ENCODE peak calls at places on chromosome 12, in four cellular contexts. B is A549, F is GM12878, D is HepG2. A is an unnamed sample.

GRCh38 chr12:6647083-6647604 is at the start of gene ACRBP:
- DNase-seq in D (no peak), B (no peak), F (no peak), A (no peak)

GRCh38 chr12:115722181-115722580 is 555.3 kb downstream of the MED13L start:
- DNase-seq in F (no peak), B (no peak), D (no peak), A (no peak)

GRCh38 chr12:116674643-116675183 is 63.2 kb downstream of the SPRING1 start:
- DNase-seq in B (no peak), F (no peak), D (no peak), A (no peak)

GRCh38 chr12:28456934-28457710 is 266.9 kb downstream of the CCDC91 start:
- DNase-seq in B (no peak), D (no peak), F (no peak), A (no peak)

GRCh38 chr12:85920324-85920947 is 46.3 kb downstream of the NTS start:
- DNase-seq in F (no peak), B (no peak), D (peak; percentile 12), A (peak; percentile 32)

GRCh38 chr12:10362828-10363664 is 26.8 kb downstream of the KLRK1 start:
- DNase-seq in F (peak; percentile 35), D (no peak), B (no peak), A (no peak)

GRCh38 chr12:71195338-71195896 is 37.6 kb upstream of the TSPAN8 start:
- DNase-seq in B (no peak), F (no peak), D (no peak), A (no peak)

GRCh38 chr12:129201029-129201428 is 347.8 kb downstream of the GLT1D1 start:
- DNase-seq in F (no peak), B (no peak), D (no peak), A (no peak)

GRCh38 chr12:3420693-3421092 is 70.3 kb upstream of the PRMT8 start:
- DNase-seq in D (no peak), B (no peak), F (no peak), A (no peak)

GRCh38 chr12:26113194-26113654 is 11.6 kb downstream of the BHLHE41 start:
- DNase-seq in B (no peak), F (no peak), D (no peak), A (no peak)

GRCh38 chr12:47377414-47378221 is 297.9 kb upstream of the AMIGO2 start:
- DNase-seq in F (no peak), B (peak; percentile 90), D (no peak), A (no peak)

GRCh38 chr12:52235001-52235760 is 2.1 kb downstream of the KRT7 start:
- DNase-seq in D (no peak), B (no peak), F (no peak), A (peak; percentile 16)

GRCh38 chr12:9868271-9868815 is 811 bp downstream of the CLEC2B start:
- DNase-seq in D (no peak), F (no peak), B (no peak), A (no peak)

GRCh38 chr12:18320036-18320617 is 58.8 kb downstream of the PIK3C2G start:
- DNase-seq in F (no peak), D (peak; percentile 74), B (peak; percentile 25), A (peak; percentile 22)

GRCh38 chr12:56143225-56143624 is 9.2 kb upstream of the MYL6B start:
- DNase-seq in D (no peak), B (no peak), F (no peak), A (no peak)

GRCh38 chr12:56137853-56138571 is 9.9 kb downstream of the ESYT1 start:
- DNase-seq in D (no peak), F (no peak), B (no peak), A (no peak)

GRCh38 chr12:56143870-56144269 is 8.5 kb upstream of the MYL6B start:
- DNase-seq in D (no peak), F (no peak), B (no peak), A (no peak)

GRCh38 chr12:56145218-56145617 is 7.2 kb upstream of the MYL6B start:
- DNase-seq in F (no peak), B (no peak), D (no peak), A (no peak)

GRCh38 chr12:56142184-56142784 is 10.1 kb upstream of the MYL6B start:
- DNase-seq in F (no peak), B (no peak), D (no peak), A (no peak)
- TF ChIP-seq PBX3 in F (no peak), B (no peak), D (no peak), A (no peak)

GRCh38 chr12:126930234-126930633 is 1336.7 kb upstream of the TMEM132C start:
- DNase-seq in B (no peak), D (no peak), F (no peak), A (no peak)

DNA sequence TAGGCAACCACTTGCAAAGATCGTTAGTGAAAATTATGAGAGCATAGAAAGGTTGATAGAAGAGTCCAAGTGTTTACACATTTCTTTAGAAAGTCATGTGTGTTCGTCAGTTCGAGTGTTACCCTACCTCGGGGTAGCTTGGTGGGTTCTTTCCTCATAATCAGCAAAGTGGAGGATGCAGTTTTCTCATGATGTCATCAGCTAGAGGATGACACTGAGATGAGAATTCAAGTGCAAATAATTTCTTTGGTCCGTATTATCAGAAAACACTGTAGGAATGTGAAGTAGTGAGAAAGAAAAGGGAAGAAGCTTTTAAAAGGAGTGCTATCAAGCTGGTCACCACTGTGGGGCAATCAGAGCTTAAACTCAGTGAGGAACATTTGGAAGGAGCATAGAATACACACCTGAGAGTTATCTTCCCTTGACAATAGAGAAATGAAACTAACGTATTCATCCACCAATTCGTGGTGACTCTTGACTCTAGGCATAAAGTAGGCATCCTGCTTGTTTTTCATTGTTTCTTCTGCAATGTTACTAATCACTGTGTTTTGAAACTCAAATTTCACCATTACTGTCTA is 1340.9 kb upstream of the TMEM132C start:
- DNase-seq in D (no peak), B (no peak), F (peak; percentile 16), A (no peak)
- TF ChIP-seq PBX3 in D (no peak), B (no peak), F (no peak), A (no peak)

GRCh38 chr12:55927588-55928502 is at the start of gene PYM1:
- DNase-seq in D (peak; percentile 89), F (peak; percentile 76), B (peak; percentile 69), A (peak; percentile 73)
- TF ChIP-seq PBX3 in D (no peak), F (peak; percentile 60), B (no peak), A (peak; percentile 38)

DNA sequence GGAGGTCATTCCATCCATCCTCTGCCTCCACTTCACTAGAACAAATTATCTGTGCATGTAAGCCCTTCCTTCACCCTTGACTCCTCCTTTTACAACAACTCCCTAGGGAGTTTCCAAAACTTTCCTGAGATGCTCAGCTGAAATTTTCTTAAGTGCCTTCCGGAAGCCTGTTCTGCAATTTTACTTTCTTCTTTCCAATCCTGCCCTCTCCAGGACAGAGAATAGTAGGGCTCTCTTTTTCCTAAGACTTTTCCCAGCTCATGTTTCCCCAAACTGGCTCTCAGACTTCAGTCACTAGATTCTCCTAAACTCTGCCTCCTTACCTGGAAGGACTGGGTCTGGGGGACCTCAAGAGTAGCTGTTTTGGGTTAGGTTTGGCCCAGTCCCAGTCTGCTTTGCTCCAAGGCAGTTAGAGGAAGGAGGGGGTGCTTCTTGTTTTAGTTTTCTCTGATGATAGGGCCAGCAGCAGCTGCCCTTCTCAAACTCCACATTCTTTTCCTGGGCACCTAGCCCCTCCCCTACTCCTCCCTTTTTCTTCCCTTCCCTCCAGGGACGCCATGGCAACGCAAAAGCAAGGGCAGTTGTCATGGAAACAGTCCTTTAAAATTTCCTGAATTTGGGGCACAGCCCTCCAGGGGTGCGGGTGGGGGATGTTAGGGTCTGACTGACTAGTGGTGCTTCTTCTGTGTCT is 17.1 kb downstream of the PPP1R1A start:
- DNase-seq in B (no peak), F (no peak), D (no peak), A (no peak)
- TF ChIP-seq PBX3 in B (no peak), F (no peak), D (no peak), A (no peak)

DNA sequence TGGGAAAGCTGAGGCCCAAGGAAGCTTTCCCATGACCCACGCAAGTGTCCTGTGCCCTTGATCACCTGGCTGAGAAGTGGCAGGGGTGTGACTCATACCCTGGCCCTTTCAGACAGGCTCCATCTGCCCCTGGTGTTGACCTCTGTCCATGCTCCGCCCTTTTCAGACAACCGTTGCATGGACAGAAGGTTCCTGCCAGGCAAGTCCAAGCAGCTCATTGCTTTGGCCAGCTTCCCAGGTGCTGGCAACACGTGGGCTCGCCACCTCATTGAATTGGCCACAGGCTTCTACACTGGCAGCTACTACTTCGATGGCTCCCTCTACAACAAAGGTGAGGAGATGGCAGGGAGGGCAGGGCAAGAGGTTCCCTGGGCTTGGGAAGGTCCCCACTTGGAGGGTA is 103.5 kb downstream of the WSCD2 start:
- DNase-seq in B (no peak), D (no peak), F (no peak), A (no peak)
- TF ChIP-seq PBX3 in B (no peak), D (no peak), F (no peak), A (no peak)

GRCh38 chr12:94763461-94763860 is 113.1 kb upstream of the TMCC3 start:
- DNase-seq in F (no peak), B (no peak), D (no peak), A (no peak)

GRCh38 chr12:94762259-94762942 is 112.0 kb upstream of the TMCC3 start:
- DNase-seq in F (peak; percentile 56), D (no peak), B (no peak), A (no peak)

GRCh38 chr12:94762943-94763342 is 112.6 kb upstream of the TMCC3 start:
- DNase-seq in F (no peak), B (no peak), D (no peak), A (no peak)

GRCh38 chr12:94760786-94761185 is 110.4 kb upstream of the TMCC3 start:
- DNase-seq in D (no peak), F (no peak), B (no peak), A (no peak)

DNA sequence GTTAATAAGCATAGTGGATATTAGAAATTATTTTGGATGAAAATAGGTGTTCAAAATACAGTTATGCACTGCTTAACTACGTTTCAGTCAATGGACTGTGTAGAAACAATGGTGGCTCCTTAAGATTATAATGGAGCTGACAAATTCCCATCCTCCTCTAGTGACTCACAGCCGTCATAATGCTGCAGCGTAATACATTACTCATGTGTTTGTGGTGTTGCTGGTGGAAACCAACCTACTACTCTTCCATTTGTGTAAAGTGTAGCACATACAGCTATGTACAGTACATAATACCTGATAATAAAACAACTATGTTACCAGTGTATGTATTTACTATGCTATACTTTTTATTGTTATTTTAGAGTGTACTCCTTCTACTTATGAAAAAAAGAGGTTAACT is 111.2 kb upstream of the TMCC3 start:
- DNase-seq in F (no peak), D (peak; percentile 9), B (peak; percentile 64), A (no peak)
- TF ChIP-seq PBX3 in F (no peak), D (no peak), B (no peak), A (peak; percentile 70)

DNA sequence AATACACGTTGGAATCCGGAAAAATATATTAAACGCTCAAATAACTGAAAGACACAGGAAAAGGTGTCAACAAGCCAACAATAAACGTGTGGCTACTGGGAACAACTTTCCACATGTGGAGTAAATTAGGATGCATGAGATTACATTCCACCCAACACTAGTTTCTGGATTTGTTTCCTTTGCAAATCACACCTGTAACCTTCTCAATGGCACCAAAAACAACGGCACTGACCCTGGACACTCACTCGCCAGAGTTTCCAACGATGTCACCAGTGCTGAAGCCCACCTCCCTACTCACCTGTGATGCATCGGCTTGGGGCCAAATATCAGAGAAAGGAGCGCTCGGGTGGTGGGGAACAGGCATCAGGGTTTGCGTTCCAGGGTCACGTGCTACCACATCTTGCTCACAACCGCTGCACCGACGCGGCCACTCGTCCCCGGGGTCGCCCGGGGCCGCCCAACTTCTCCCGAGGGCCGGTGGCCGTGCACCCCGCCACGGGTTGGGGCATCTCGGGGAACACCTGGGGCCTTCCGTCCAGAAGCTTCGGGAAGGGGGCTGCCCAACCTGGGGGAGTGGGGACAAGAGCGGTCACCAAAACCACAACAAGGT is 625 bp downstream of the PRDM4 start:
- DNase-seq in F (no peak), D (peak; percentile 19), B (peak; percentile 36), A (peak; percentile 58)
- TF ChIP-seq PBX3 in F (no peak), D (no peak), B (no peak), A (no peak)